ENCODE peak calls at places on chromosomes 16 and 17, in five cellular contexts. One of them, this sample, is unnamed.

GRCh38 chr16:23257682-23258081 is 44.4 kb upstream of the SCNN1B start:
- DNase-seq in DND-41: no peak
- DNase-seq in lower leg skin: peak
- DNase-seq in body of pancreas: no peak
- DNase-seq in GM12864: no peak
- DNase-seq in this sample: no peak

GRCh38 chr17:56994009-56994792 is 16.3 kb downstream of the SCPEP1 start:
- DNase-seq in DND-41: no peak
- DNase-seq in body of pancreas: no peak
- DNase-seq in lower leg skin: no peak
- DNase-seq in GM12864: no peak
- DNase-seq in this sample: no peak

GRCh38 chr17:60792250-60792898 is 114.7 kb downstream of the BCAS3 start:
- DNase-seq in DND-41: no peak
- DNase-seq in GM12864: no peak
- DNase-seq in lower leg skin: no peak
- DNase-seq in body of pancreas: no peak
- DNase-seq in this sample: no peak

GRCh38 chr17:60468371-60468770 is 46.1 kb downstream of the CHCT1 start:
- DNase-seq in GM12864: no peak
- DNase-seq in DND-41: no peak
- DNase-seq in lower leg skin: no peak
- DNase-seq in body of pancreas: no peak
- DNase-seq in this sample: no peak

GRCh38 chr17:73645050-73645871 is 1.0 kb upstream of the SDK2 start:
- DNase-seq in DND-41: peak
- DNase-seq in lower leg skin: no peak
- DNase-seq in body of pancreas: peak
- DNase-seq in GM12864: no peak
- DNase-seq in this sample: peak

GRCh38 chr16:10868562-10869469 is 8.2 kb upstream of the CIITA start:
- DNase-seq in DND-41: no peak
- DNase-seq in GM12864: no peak
- DNase-seq in body of pancreas: peak
- DNase-seq in lower leg skin: no peak
- DNase-seq in this sample: no peak

GRCh38 chr17:73340093-73340596 is 28.3 kb upstream of the CDC42EP4 start:
- DNase-seq in GM12864: no peak
- DNase-seq in body of pancreas: no peak
- DNase-seq in DND-41: no peak
- DNase-seq in lower leg skin: peak
- DNase-seq in this sample: peak

GRCh38 chr17:55644346-55644745 is 78.3 kb downstream of the TMEM100 start:
- DNase-seq in body of pancreas: no peak
- DNase-seq in GM12864: no peak
- DNase-seq in lower leg skin: no peak
- DNase-seq in DND-41: no peak
- DNase-seq in this sample: no peak

GRCh38 chr16:88306860-88307545 is 75.8 kb upstream of the ZNF469 start:
- DNase-seq in lower leg skin: no peak
- DNase-seq in GM12864: no peak
- DNase-seq in DND-41: no peak
- DNase-seq in body of pancreas: no peak
- DNase-seq in this sample: no peak

GRCh38 chr16:85640254-85640558 is 27.1 kb downstream of the GSE1 start:
- DNase-seq in DND-41: no peak
- DNase-seq in body of pancreas: no peak
- DNase-seq in GM12864: no peak
- DNase-seq in lower leg skin: no peak
- DNase-seq in this sample: no peak

GRCh38 chr17:44887016-44887415 is 12.2 kb downstream of the EFTUD2 start:
- DNase-seq in DND-41: no peak
- DNase-seq in GM12864: no peak
- DNase-seq in body of pancreas: no peak
- DNase-seq in lower leg skin: no peak
- DNase-seq in this sample: no peak

GRCh38 chr16:3952342-3953131 is 72.0 kb upstream of the CREBBP start:
- DNase-seq in lower leg skin: peak
- DNase-seq in DND-41: peak
- DNase-seq in body of pancreas: peak
- DNase-seq in GM12864: no peak
- DNase-seq in this sample: peak

DNA sequence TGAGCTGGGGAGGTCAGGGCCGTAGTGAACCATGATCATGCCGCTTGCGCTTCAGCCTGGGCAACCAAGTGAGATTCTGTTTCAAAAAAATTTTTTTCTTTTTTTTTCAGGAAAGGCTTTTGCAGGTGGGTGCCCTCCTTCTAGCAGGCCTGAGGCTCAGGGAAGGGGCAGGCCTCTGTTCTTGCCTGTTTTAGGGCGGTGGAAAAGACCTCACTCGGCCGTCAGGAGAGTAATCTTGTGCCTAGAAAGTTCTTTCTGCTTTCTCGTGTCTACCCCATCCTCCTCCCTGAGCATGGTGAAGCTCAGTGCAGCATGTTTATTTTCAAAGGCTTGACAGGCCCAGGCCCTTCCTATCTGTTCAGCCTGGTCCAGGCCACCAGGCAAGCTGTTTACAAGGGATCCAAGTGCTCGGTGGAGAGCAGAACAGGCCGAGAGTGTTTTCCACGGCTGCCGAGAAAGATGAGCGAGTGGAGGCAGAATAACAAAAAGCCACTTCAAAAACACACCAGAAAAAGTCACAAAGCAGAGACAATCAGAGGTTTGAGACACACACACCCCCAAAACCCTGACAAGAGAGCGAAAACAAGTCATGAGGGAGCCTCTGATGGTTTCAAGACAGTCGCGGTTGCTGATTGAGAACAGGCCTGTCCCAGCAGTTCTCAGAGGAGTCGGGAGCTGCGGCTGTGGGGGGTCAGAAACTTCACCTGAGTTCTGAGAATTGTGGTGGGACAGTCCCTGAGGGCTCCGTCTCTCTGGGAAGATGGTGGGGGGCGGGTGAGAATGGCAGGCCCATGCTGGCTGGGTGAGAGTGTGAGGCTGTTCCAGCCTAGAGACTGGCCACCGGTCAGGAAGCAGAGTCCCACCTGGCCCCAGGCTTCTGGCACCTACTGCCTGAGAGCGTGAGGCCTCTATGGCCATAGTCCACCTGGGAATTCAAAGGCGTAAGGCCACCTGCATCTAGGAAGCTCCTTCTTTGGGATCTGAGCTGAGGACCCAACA is 37.5 kb upstream of the CCR7 start:
- DNase-seq in lower leg skin: no peak
- DNase-seq in DND-41: no peak
- DNase-seq in GM12864: peak
- DNase-seq in body of pancreas: no peak
- DNase-seq in this sample: no peak
- H3K4me3 ChIP-seq in lower leg skin: no peak
- H3K4me3 ChIP-seq in DND-41: no peak
- H3K4me3 ChIP-seq in GM12864: no peak
- H3K4me3 ChIP-seq in body of pancreas: no peak
- H3K4me3 ChIP-seq in this sample: no peak

DNA sequence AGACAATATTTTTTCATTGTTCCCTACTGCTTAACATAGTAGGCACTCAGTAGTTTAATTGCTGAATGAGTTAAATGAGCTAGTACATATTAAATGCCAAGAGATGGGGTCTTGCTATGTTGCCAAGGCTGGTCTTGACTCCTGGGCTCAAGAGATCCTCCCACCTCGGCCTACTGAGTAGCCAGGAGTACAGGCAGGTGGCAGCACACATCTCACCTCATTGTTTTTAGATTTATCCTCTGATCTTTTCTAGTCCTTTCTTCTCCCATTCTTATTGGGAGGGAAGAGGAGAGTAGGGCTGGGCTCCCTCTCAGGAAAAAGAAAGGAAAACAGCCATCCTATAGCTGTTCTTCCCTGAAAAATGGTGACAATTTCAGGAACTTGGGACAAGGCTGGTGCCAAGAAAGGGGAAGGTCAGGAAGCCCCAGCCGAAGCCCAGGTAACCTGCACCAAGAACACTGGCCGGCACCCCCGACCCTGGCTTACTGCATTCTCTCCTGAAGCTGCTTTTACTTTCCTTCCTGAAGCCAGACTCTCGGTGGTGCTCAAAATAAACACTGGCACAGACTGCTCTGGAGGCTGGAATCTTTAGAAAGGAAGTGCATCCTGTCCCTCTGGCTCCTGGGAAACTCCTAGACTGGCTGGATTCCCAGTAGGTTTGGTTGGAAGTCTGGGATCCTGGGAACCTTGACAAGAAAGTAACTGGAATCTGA is 2.7 kb downstream of the TNFAIP1 start:
- DNase-seq in body of pancreas: no peak
- DNase-seq in DND-41: no peak
- DNase-seq in GM12864: no peak
- DNase-seq in lower leg skin: no peak
- DNase-seq in this sample: no peak
- H3K4me3 ChIP-seq in body of pancreas: no peak
- H3K4me3 ChIP-seq in DND-41: no peak
- H3K4me3 ChIP-seq in GM12864: no peak
- H3K4me3 ChIP-seq in lower leg skin: no peak
- H3K4me3 ChIP-seq in this sample: no peak

GRCh38 chr16:24541534-24541933 is 2.2 kb downstream of the RBBP6 start:
- DNase-seq in body of pancreas: no peak
- DNase-seq in DND-41: no peak
- DNase-seq in lower leg skin: no peak
- DNase-seq in GM12864: no peak
- DNase-seq in this sample: no peak
- H3K4me3 ChIP-seq in body of pancreas: peak
- H3K4me3 ChIP-seq in DND-41: peak
- H3K4me3 ChIP-seq in lower leg skin: no peak
- H3K4me3 ChIP-seq in GM12864: peak
- H3K4me3 ChIP-seq in this sample: peak

GRCh38 chr16:28085376-28086171 is 22.1 kb upstream of the GSG1L start:
- DNase-seq in lower leg skin: no peak
- DNase-seq in DND-41: no peak
- DNase-seq in GM12864: no peak
- DNase-seq in body of pancreas: no peak
- DNase-seq in this sample: no peak

GRCh38 chr16:28084209-28084608 is 20.7 kb upstream of the GSG1L start:
- DNase-seq in GM12864: no peak
- DNase-seq in body of pancreas: no peak
- DNase-seq in lower leg skin: no peak
- DNase-seq in DND-41: no peak
- DNase-seq in this sample: no peak

GRCh38 chr16:28087675-28088285 is 24.3 kb upstream of the GSG1L start:
- DNase-seq in body of pancreas: no peak
- DNase-seq in DND-41: no peak
- DNase-seq in lower leg skin: no peak
- DNase-seq in GM12864: no peak
- DNase-seq in this sample: no peak

GRCh38 chr16:28087140-28087660 is 23.7 kb upstream of the GSG1L start:
- DNase-seq in DND-41: no peak
- DNase-seq in lower leg skin: no peak
- DNase-seq in body of pancreas: no peak
- DNase-seq in GM12864: no peak
- DNase-seq in this sample: no peak

DNA sequence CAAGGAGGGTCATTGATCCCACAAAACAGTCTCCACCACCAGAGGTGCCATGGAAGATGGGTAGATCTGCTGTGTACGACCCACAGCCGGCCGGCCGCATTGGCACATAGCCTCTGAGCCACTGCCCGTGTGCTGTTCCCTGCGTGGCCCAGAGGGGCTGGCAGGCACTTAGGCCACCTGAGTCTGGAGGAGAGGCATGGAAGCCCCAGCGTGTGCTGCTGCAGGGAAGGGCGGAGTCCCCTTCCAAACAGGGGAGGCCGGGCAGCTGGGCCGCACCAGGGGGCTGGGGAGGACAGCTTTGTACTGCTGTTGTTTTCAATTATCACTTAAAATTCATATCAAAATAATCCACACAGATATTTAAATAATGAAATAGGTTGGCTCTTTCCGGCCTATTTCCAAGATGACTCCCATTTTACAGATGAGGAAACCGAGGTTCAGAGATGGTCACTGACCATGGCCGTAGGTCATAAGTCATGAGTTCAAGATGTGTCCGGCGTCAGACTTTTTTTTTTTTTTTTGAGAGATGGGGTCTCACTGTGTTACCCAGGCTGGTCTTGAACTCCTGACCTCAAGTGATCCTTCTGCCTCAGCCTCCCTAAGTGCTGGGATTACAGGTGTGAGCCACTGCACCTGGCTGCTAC is 23.1 kb upstream of the GSG1L start:
- DNase-seq in lower leg skin: no peak
- DNase-seq in body of pancreas: no peak
- DNase-seq in DND-41: no peak
- DNase-seq in GM12864: no peak
- DNase-seq in this sample: no peak
- H3K4me3 ChIP-seq in lower leg skin: no peak
- H3K4me3 ChIP-seq in body of pancreas: no peak
- H3K4me3 ChIP-seq in DND-41: no peak
- H3K4me3 ChIP-seq in GM12864: no peak
- H3K4me3 ChIP-seq in this sample: no peak